ENCODE peak calls at places on chromosomes 6 and 20, in five cellular contexts. One of them, this sample, is unnamed. For H3K4me1, the result is how much of the 10 kb centered on the place peaks cover.

GRCh38 chr20:47691632-47692031 is 93.6 kb downstream of the SULF2 start:
- DNase-seq in CD8-positive, alpha-beta T cell: no peak
- DNase-seq in HepG2: no peak
- DNase-seq in tibial artery: no peak
- DNase-seq in IMR-90: peak
- DNase-seq in this sample: no peak

GRCh38 chr20:25547999-25548398 is 37.3 kb downstream of the NINL start:
- DNase-seq in CD8-positive, alpha-beta T cell: no peak
- DNase-seq in HepG2: no peak
- DNase-seq in tibial artery: no peak
- DNase-seq in IMR-90: no peak
- DNase-seq in this sample: no peak

GRCh38 chr20:50285376-50286173 is 94.9 kb downstream of the CEBPB start:
- DNase-seq in CD8-positive, alpha-beta T cell: no peak
- DNase-seq in HepG2: no peak
- DNase-seq in tibial artery: peak
- DNase-seq in IMR-90: peak
- DNase-seq in this sample: peak

GRCh38 chr6:45959534-45960195 is 56.0 kb downstream of the CLIC5 start:
- DNase-seq in CD8-positive, alpha-beta T cell: no peak
- DNase-seq in HepG2: no peak
- DNase-seq in tibial artery: no peak
- DNase-seq in IMR-90: no peak
- DNase-seq in this sample: no peak

GRCh38 chr20:22560817-22561216 is 23.6 kb downstream of the FOXA2 start:
- DNase-seq in CD8-positive, alpha-beta T cell: no peak
- DNase-seq in HepG2: no peak
- DNase-seq in tibial artery: no peak
- DNase-seq in IMR-90: no peak
- DNase-seq in this sample: no peak

GRCh38 chr20:32263398-32263954 is 14.0 kb upstream of the KIF3B start:
- DNase-seq in CD8-positive, alpha-beta T cell: no peak
- DNase-seq in HepG2: peak
- DNase-seq in tibial artery: no peak
- DNase-seq in IMR-90: no peak
- DNase-seq in this sample: no peak

GRCh38 chr6:12395898-12396297 is 105.7 kb downstream of the EDN1 start:
- DNase-seq in CD8-positive, alpha-beta T cell: no peak
- DNase-seq in HepG2: no peak
- DNase-seq in tibial artery: no peak
- DNase-seq in IMR-90: no peak
- DNase-seq in this sample: no peak

GRCh38 chr20:58518896-58519593 is 3.8 kb upstream of the APCDD1L start:
- DNase-seq in CD8-positive, alpha-beta T cell: no peak
- DNase-seq in HepG2: no peak
- DNase-seq in tibial artery: no peak
- DNase-seq in IMR-90: no peak
- DNase-seq in this sample: no peak

GRCh38 chr20:2748551-2749342 is 51.7 kb downstream of the CPXM1 start:
- DNase-seq in CD8-positive, alpha-beta T cell: peak
- DNase-seq in HepG2: no peak
- DNase-seq in tibial artery: no peak
- DNase-seq in IMR-90: no peak
- DNase-seq in this sample: no peak

GRCh38 chr20:39661833-39662232 is 699.7 kb downstream of the DHX35 start:
- DNase-seq in CD8-positive, alpha-beta T cell: no peak
- DNase-seq in HepG2: no peak
- DNase-seq in tibial artery: no peak
- DNase-seq in IMR-90: no peak
- DNase-seq in this sample: no peak

GRCh38 chr6:132382630-132383175 is 18.6 kb downstream of the MOXD1 start:
- DNase-seq in CD8-positive, alpha-beta T cell: no peak
- DNase-seq in HepG2: no peak
- DNase-seq in tibial artery: no peak
- DNase-seq in IMR-90: no peak
- DNase-seq in this sample: no peak

DNA sequence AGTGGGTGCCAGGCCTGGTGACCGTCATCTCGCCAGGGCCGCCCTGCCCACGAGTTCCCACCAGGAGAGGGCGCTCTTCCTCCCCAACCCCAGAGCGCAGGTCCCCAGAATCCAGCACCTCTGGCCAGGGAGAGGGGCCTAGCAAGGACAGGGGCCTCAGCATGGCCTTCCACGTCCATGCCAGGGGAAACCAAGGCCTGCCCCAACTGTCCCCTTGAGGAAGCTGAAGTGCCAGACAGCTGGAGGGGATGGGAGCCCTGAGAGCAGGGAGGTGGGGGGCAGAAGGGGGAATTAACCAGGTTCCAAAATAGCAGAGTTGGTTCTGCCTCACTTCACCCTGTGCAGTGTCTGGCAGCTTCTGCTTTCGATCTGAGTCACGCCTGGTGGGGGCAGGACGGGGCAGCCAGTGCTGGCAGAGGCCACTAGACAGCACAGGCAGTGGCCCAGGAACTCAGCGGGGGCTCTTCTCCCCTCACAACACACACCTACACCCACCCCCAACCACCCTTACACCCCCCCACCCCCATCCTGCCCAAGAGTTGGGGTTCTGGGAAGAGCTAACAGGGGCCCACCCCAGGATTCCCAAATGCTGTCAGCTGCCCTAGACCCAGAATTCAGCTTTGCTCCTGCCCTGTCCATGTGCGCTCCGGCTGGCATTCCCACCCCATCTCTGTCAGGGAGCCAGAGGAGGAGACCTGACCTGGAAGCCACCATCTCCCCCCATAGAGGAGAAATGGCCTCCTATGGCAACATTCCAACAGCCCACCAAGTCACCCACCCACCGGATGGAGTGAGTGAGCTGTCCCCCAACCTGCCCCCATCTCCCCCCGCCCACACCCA is 29.2 kb downstream of the TFEB start:
- DNase-seq in CD8-positive, alpha-beta T cell: peak
- DNase-seq in HepG2: peak
- DNase-seq in tibial artery: peak
- DNase-seq in IMR-90: peak
- DNase-seq in this sample: peak
- TF ChIP-seq CTCF in CD8-positive, alpha-beta T cell: peak
- TF ChIP-seq CTCF in HepG2: peak
- TF ChIP-seq CTCF in tibial artery: peak
- TF ChIP-seq CTCF in IMR-90: peak
- TF ChIP-seq CTCF in this sample: peak

DNA sequence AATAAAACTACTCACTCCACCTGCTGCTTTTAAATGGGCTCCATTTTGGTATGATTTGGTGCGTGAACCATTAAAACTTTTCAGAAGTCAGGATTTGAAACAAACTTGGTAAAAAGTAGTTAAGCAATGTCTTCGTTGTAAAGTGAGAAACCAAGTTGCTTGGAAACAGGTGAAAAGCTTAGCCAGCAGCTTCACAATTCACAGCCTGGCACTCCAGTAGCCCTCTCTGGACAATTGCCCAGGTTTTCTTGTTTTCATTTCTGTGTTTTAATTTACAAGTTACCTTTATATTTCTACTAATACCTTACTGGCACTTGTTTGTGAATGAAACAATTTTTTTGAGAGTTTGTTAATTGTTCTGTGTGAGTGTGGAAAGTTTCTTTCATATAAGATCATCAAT is 12.8 kb downstream of the NT5E start:
- DNase-seq in CD8-positive, alpha-beta T cell: no peak
- DNase-seq in HepG2: no peak
- DNase-seq in tibial artery: no peak
- DNase-seq in IMR-90: no peak
- DNase-seq in this sample: no peak
- H3K4me1 ChIP-seq in CD8-positive, alpha-beta T cell: half or more
- H3K4me1 ChIP-seq in HepG2: half or more
- H3K4me1 ChIP-seq in tibial artery: half or more
- H3K4me1 ChIP-seq in IMR-90: under half
- H3K4me1 ChIP-seq in this sample: under half

DNA sequence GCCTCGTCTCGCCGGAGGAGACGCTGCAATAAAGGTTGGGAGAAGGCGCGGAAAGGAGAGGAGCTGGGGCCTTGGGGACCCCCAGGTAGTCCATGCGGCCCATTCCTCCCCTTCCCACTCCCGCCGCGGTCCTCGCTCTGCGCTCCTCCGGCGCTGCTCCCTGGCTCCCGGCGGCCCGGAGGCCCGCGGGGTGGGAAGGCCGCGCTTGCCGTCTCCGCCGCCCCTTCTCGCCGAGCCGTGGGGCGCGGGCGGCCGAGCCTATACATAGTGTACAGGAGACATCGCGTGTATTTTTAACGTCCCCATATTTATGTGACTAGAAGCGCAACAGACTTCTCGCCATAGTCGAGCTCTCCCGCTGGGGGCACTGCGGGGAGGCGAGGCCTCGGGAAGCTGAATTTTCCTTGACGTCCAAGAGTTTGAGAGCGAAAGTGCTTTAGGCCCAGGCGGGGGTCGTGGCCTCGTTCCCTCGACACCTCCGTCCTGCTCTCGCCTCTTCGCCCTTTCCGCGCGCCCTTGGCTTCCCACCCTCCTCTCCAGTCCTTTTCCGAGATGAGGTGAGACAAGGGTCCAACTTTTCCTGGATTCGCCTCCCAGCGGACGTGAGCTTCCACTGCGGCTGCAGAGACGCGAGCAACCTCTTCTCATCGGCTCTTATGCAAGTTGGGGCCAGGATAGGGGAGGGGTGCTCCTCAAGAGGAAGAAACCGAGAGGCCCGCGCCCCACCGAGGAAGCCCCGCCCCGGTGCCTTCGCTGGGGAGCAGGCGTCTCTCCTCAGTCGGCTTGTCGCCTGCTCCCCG is 29.0 kb downstream of the SLC12A5 start:
- DNase-seq in CD8-positive, alpha-beta T cell: no peak
- DNase-seq in HepG2: no peak
- DNase-seq in tibial artery: peak
- DNase-seq in IMR-90: peak
- DNase-seq in this sample: no peak
- H3K4me3 ChIP-seq in CD8-positive, alpha-beta T cell: no peak
- H3K4me3 ChIP-seq in HepG2: no peak
- H3K4me3 ChIP-seq in tibial artery: peak
- H3K4me3 ChIP-seq in IMR-90: peak
- H3K4me3 ChIP-seq in this sample: peak

GRCh38 chr20:54056762-54057639 is 13.4 kb downstream of the BCAS1 start:
- DNase-seq in CD8-positive, alpha-beta T cell: no peak
- DNase-seq in HepG2: no peak
- DNase-seq in tibial artery: no peak
- DNase-seq in IMR-90: no peak
- DNase-seq in this sample: no peak
- TF ChIP-seq CTCF in CD8-positive, alpha-beta T cell: no peak
- TF ChIP-seq CTCF in HepG2: no peak
- TF ChIP-seq CTCF in tibial artery: no peak
- TF ChIP-seq CTCF in IMR-90: no peak
- TF ChIP-seq CTCF in this sample: no peak

GRCh38 chr20:53903652-53903987 is 166.8 kb downstream of the BCAS1 start:
- DNase-seq in CD8-positive, alpha-beta T cell: no peak
- DNase-seq in HepG2: no peak
- DNase-seq in tibial artery: no peak
- DNase-seq in IMR-90: no peak
- DNase-seq in this sample: no peak
- H3K4me1 ChIP-seq in CD8-positive, alpha-beta T cell: under half
- H3K4me1 ChIP-seq in HepG2: under half
- H3K4me1 ChIP-seq in tibial artery: under half
- H3K4me1 ChIP-seq in IMR-90: under half
- H3K4me1 ChIP-seq in this sample: under half

GRCh38 chr20:62755817-62756724 is 40.2 kb upstream of the MRGBP start:
- DNase-seq in CD8-positive, alpha-beta T cell: no peak
- DNase-seq in HepG2: no peak
- DNase-seq in tibial artery: no peak
- DNase-seq in IMR-90: no peak
- DNase-seq in this sample: no peak
- H3K4me3 ChIP-seq in CD8-positive, alpha-beta T cell: no peak
- H3K4me3 ChIP-seq in HepG2: no peak
- H3K4me3 ChIP-seq in tibial artery: no peak
- H3K4me3 ChIP-seq in IMR-90: no peak
- H3K4me3 ChIP-seq in this sample: no peak

GRCh38 chr6:135087403-135087802 is 32.8 kb upstream of the HBS1L start:
- DNase-seq in CD8-positive, alpha-beta T cell: peak
- DNase-seq in HepG2: peak
- DNase-seq in tibial artery: no peak
- DNase-seq in IMR-90: no peak
- DNase-seq in this sample: no peak
- TF ChIP-seq CTCF in CD8-positive, alpha-beta T cell: no peak
- TF ChIP-seq CTCF in HepG2: peak
- TF ChIP-seq CTCF in tibial artery: no peak
- TF ChIP-seq CTCF in IMR-90: no peak
- TF ChIP-seq CTCF in this sample: no peak

GRCh38 chr6:33419580-33420492 is at the start of gene SYNGAP1:
- DNase-seq in CD8-positive, alpha-beta T cell: no peak
- DNase-seq in HepG2: no peak
- DNase-seq in tibial artery: peak
- DNase-seq in IMR-90: peak
- DNase-seq in this sample: peak

GRCh38 chr6:33418690-33419291 is 884 bp upstream of the CUTA start:
- DNase-seq in CD8-positive, alpha-beta T cell: no peak
- DNase-seq in HepG2: no peak
- DNase-seq in tibial artery: no peak
- DNase-seq in IMR-90: peak
- DNase-seq in this sample: no peak

GRCh38 chr6:33421344-33421643 is 1.4 kb downstream of the SYNGAP1 start:
- DNase-seq in CD8-positive, alpha-beta T cell: no peak
- DNase-seq in HepG2: no peak
- DNase-seq in tibial artery: no peak
- DNase-seq in IMR-90: no peak
- DNase-seq in this sample: no peak

GRCh38 chr6:33417903-33418689 is at the start of gene CUTA:
- DNase-seq in CD8-positive, alpha-beta T cell: peak
- DNase-seq in HepG2: peak
- DNase-seq in tibial artery: peak
- DNase-seq in IMR-90: peak
- DNase-seq in this sample: peak

GRCh38 chr6:33420493-33421343 is 853 bp downstream of the SYNGAP1 start:
- DNase-seq in CD8-positive, alpha-beta T cell: no peak
- DNase-seq in HepG2: no peak
- DNase-seq in tibial artery: no peak
- DNase-seq in IMR-90: no peak
- DNase-seq in this sample: no peak
- H3K4me1 ChIP-seq in CD8-positive, alpha-beta T cell: half or more
- H3K4me1 ChIP-seq in HepG2: half or more
- H3K4me1 ChIP-seq in tibial artery: under half
- H3K4me1 ChIP-seq in IMR-90: under half
- H3K4me1 ChIP-seq in this sample: under half

GRCh38 chr6:85451586-85452306 is 1.9 kb downstream of the NT5E start:
- DNase-seq in CD8-positive, alpha-beta T cell: no peak
- DNase-seq in HepG2: peak
- DNase-seq in tibial artery: no peak
- DNase-seq in IMR-90: no peak
- DNase-seq in this sample: no peak
- H3K4me3 ChIP-seq in CD8-positive, alpha-beta T cell: peak
- H3K4me3 ChIP-seq in HepG2: peak
- H3K4me3 ChIP-seq in tibial artery: peak
- H3K4me3 ChIP-seq in IMR-90: peak
- H3K4me3 ChIP-seq in this sample: no peak

DNA sequence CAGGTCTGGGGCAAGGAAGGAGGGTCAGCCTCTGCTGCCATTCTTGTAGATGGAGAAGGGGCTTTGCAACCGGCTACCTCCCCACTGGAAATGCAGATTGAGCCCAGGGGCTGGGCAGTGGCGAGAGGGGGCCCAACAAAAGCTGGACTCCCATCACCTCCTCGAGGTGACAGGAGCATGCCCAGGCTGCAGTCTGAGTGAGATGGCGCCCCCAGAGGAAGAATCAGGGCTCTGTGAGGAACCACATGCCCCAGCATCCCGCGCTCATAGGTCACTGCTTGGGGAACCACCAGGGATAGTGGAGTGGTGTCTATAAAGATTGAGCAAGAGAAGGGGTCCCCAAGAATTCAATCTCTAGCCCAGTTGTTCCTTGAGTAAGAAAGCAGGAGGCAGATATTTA is 31.6 kb upstream of the NEDD9 start:
- DNase-seq in CD8-positive, alpha-beta T cell: no peak
- DNase-seq in HepG2: no peak
- DNase-seq in tibial artery: no peak
- DNase-seq in IMR-90: no peak
- DNase-seq in this sample: no peak
- TF ChIP-seq CTCF in CD8-positive, alpha-beta T cell: no peak
- TF ChIP-seq CTCF in HepG2: no peak
- TF ChIP-seq CTCF in tibial artery: no peak
- TF ChIP-seq CTCF in IMR-90: no peak
- TF ChIP-seq CTCF in this sample: no peak